ENCODE peak calls at places on chromosome 20, in seven cellular contexts. J, O, C, E, Z, B and H are unnamed samples.

GRCh38 chr20:19860742-19861141 is 102.7 kb downstream of the RIN2 start:
- DNase-seq in J (no peak), O (no peak), C (no peak), E (no peak), Z (no peak), B (no peak), H (no peak)

GRCh38 chr20:60408435-60408834 is 450.2 kb downstream of the CDH26 start:
- DNase-seq in J (no peak), O (no peak), C (no peak), E (no peak), Z (no peak), B (no peak), H (no peak)

GRCh38 chr20:19756756-19757486 is 1.1 kb upstream of the RIN2 start:
- DNase-seq in J (no peak), O (no peak), C (no peak), E (no peak), Z (peak), B (no peak), H (no peak)

GRCh38 chr20:49245921-49246740 is 26.9 kb downstream of the DDX27 start:
- DNase-seq in J (peak), O (peak), C (no peak), E (peak), Z (peak), B (no peak), H (no peak)

GRCh38 chr20:5078399-5078958 is 41.3 kb downstream of the PCNA start:
- DNase-seq in J (peak), O (peak), C (peak), E (no peak), Z (no peak), B (peak), H (no peak)

GRCh38 chr20:61516398-61517208 is 264.5 kb downstream of the CDH4 start:
- DNase-seq in J (no peak), O (no peak), C (peak), E (no peak), Z (no peak), B (no peak), H (no peak)

GRCh38 chr20:2859330-2860121 is 13.8 kb upstream of the PTPRA start:
- DNase-seq in J (no peak), O (no peak), C (no peak), E (no peak), Z (peak), B (no peak), H (no peak)

GRCh38 chr20:47487175-47487917 is 14.3 kb upstream of the NCOA3 start:
- DNase-seq in J (peak), O (no peak), C (peak), E (no peak), Z (no peak), B (no peak), H (no peak)

GRCh38 chr20:46050885-46051284 is 21.9 kb downstream of the SLC12A5 start:
- DNase-seq in J (no peak), O (no peak), C (no peak), E (no peak), Z (no peak), B (no peak), H (no peak)

GRCh38 chr20:10201321-10201870 is 17.2 kb upstream of the SNAP25 start:
- DNase-seq in J (no peak), O (no peak), C (no peak), E (no peak), Z (peak), B (no peak), H (no peak)

GRCh38 chr20:24734139-24734538 is 214.9 kb upstream of the CST7 start:
- DNase-seq in J (no peak), O (no peak), C (no peak), E (no peak), Z (no peak), B (no peak), H (no peak)

GRCh38 chr20:20802328-20802727 is 89.9 kb upstream of the RALGAPA2 start:
- DNase-seq in J (peak), O (no peak), C (no peak), E (no peak), Z (no peak), B (no peak), H (no peak)

GRCh38 chr20:51532577-51533191 is 9.8 kb downstream of the NFATC2 start:
- DNase-seq in J (no peak), O (no peak), C (peak), E (no peak), Z (no peak), B (peak), H (no peak)

GRCh38 chr20:43137160-43137559 is 52.5 kb downstream of the PTPRT start:
- DNase-seq in J (no peak), O (no peak), C (no peak), E (no peak), Z (no peak), B (no peak), H (no peak)

DNA sequence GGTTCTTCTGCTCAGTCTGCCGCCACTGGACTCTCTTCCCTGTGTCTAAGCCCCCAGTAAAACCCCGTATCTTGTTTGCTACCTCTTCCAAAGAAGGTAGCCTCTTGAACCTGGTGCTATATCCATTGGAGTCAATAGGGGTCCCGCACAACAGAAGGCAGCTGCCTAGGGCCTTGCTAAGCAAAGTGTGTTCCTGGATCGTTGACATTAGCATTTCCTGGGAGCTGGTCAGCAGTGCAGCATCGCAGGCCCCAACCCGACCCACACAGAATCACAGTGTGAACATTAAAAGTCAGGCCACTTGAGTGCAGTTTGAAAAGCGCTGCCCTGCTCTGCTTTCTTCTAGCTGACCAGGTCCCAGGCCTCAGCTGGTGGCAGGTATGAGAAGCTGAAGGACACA is 2.9 kb downstream of the ADA start:
- DNase-seq in J (peak), O (no peak), C (no peak), E (peak), Z (no peak), B (no peak), H (no peak)
- TF ChIP-seq CTCF in J (no peak), O (no peak), C (no peak), E (peak), Z (no peak), B (no peak), H (no peak)

GRCh38 chr20:54479138-54479906 is 3.9 kb downstream of the DOK5 start:
- DNase-seq in J (peak), O (no peak), C (no peak), E (peak), Z (no peak), B (no peak), H (no peak)
- TF ChIP-seq CTCF in J (peak), O (no peak), C (no peak), E (peak), Z (peak), B (no peak), H (peak)

GRCh38 chr20:31943052-31943471 is 8.8 kb downstream of the PDRG1 start:
- DNase-seq in J (no peak), O (peak), C (no peak), E (no peak), Z (no peak), B (no peak), H (no peak)

GRCh38 chr20:31948008-31948407 is 3.8 kb downstream of the PDRG1 start:
- DNase-seq in J (peak), O (no peak), C (no peak), E (no peak), Z (no peak), B (no peak), H (no peak)

GRCh38 chr20:31945790-31946189 is 6.1 kb downstream of the PDRG1 start:
- DNase-seq in J (no peak), O (no peak), C (no peak), E (no peak), Z (peak), B (peak), H (peak)

GRCh38 chr20:31949877-31950646 is 1.8 kb downstream of the PDRG1 start:
- DNase-seq in J (no peak), O (no peak), C (no peak), E (no peak), Z (no peak), B (no peak), H (no peak)

GRCh38 chr20:31945319-31945718 is 6.5 kb downstream of the PDRG1 start:
- DNase-seq in J (no peak), O (no peak), C (no peak), E (no peak), Z (no peak), B (no peak), H (peak)
- TF ChIP-seq CTCF in J (no peak), O (no peak), C (no peak), E (no peak), Z (no peak), B (no peak), H (no peak)

DNA sequence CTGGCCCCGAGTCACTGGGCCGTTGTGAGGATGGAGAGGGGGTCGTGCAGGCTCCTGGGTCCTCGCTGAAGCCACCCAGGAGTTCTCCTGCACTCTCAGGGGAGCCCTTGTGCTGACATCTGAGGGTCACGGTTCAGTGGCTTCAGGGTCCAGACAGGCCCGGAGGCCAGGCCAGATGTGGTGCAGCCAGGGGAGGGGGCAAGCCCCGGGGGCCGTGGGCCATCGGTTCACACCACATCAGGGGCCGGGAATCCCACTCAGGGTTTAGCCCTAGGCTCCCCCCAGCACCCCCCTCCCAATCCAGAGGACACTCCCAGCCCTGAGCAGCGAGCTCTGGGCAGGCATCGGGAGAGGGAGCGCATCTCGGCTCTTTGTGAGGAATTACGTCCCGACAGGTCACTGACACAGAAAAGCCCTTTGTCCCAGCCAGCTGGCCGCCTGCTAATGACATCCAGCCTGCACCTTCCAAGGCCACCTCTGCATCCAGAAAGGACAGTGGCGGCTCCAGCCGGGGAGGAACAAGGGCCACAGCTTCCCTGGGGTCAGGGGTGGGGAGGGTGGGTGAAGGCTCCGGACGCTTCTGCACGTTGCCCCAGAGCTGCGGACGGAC is 6.4 kb upstream of the CHRNA4 start:
- DNase-seq in J (no peak), O (no peak), C (no peak), E (no peak), Z (no peak), B (no peak), H (no peak)
- TF ChIP-seq CTCF in J (no peak), O (no peak), C (no peak), E (no peak), Z (no peak), B (no peak), H (no peak)

GRCh38 chr20:37095108-37095608 is 639 bp downstream of the RBL1 start:
- DNase-seq in J (peak), O (no peak), C (peak), E (no peak), Z (no peak), B (no peak), H (no peak)

GRCh38 chr20:37090357-37090871 is 5.4 kb downstream of the RBL1 start:
- DNase-seq in J (peak), O (no peak), C (no peak), E (no peak), Z (no peak), B (no peak), H (no peak)

GRCh38 chr20:37096415-37097039 is 730 bp upstream of the RBL1 start:
- DNase-seq in J (peak), O (no peak), C (no peak), E (no peak), Z (no peak), B (no peak), H (no peak)

DNA sequence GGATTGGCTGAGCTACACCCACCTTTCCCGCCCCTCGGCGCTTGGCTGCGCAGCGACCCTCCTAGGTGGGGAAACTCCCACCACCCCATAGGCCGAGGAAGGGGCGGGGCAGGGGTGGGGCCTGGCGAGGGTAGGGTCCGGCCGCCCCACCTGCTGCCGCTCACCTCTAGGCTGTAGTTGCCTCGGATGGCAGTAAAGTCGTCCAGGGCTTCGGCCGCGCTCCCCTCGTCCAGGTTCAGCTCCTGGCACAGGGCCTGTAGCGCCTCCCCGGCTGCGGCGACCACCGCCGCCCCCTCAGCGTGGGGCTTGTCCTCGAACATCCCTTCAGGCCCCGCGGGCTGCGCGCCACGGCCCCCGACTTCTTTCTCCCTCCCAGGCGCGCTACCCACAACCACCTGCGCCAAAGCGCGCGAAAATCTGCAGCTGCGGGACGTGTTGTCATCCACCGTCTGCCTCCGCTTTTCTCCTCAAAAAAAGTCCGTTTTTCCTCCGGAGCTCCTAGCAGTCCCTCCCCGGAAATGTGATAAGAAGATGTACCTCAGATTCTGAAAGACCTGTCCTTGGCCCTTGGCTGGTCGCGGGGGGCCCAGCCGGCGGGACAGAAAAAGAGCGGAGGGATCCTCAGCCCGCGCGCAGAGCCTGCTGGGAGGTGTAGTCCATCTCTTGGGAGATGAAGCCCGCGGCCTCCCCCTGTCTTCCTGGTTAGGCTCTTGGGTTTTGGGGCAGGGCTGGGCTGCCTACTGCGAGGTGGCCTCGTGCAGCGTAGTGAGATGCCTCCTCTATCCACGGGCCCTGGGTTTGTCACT is at the start of gene RBL1:
- DNase-seq in J (peak), O (peak), C (peak), E (peak), Z (peak), B (peak), H (peak)
- TF ChIP-seq CTCF in J (no peak), O (peak), C (no peak), E (peak), Z (peak), B (no peak), H (no peak)

GRCh38 chr20:55882286-55882685 is 123.0 kb downstream of the CBLN4 start:
- DNase-seq in J (no peak), O (no peak), C (no peak), E (no peak), Z (no peak), B (no peak), H (no peak)
- TF ChIP-seq CTCF in J (no peak), O (no peak), C (no peak), E (no peak), Z (no peak), B (no peak), H (no peak)

GRCh38 chr20:63021356-63022321 is 14.9 kb upstream of the BHLHE23 start:
- DNase-seq in J (no peak), O (no peak), C (peak), E (no peak), Z (no peak), B (no peak), H (peak)
- TF ChIP-seq CTCF in J (no peak), O (no peak), C (no peak), E (no peak), Z (no peak), B (no peak), H (no peak)